ENCODE peak calls at places on chromosomes 16 and 17, in seven cellular contexts. One of them, this sample, is unnamed.

GRCh38 chr16:57245472-57246113 is 534 bp downstream of the ARL2BP start:
- ATAC-seq in stimulated activated naive CD8-positive, alpha-beta T cell treated with anti-CD3 and anti-CD28 coated beads, Interleukin-15, amount 100 ng/mL, for 72 hours: peak
- ATAC-seq in heart left ventricle: peak
- ATAC-seq in central memory CD8-positive, alpha-beta T cell: peak
- ATAC-seq in RWPE2: peak
- ATAC-seq in WTC11: peak
- ATAC-seq in Right ventricle myocardium superior: peak
- ATAC-seq in this sample: no peak

GRCh38 chr17:78806451-78806850 is 24.4 kb upstream of the CYTH1 start:
- ATAC-seq in RWPE2: peak
- ATAC-seq in central memory CD8-positive, alpha-beta T cell: no peak
- ATAC-seq in heart left ventricle: no peak
- ATAC-seq in stimulated activated naive CD8-positive, alpha-beta T cell treated with anti-CD3 and anti-CD28 coated beads, Interleukin-15, amount 100 ng/mL, for 72 hours: peak
- ATAC-seq in WTC11: no peak
- ATAC-seq in Right ventricle myocardium superior: no peak
- ATAC-seq in this sample: peak

GRCh38 chr17:83099570-83100181 is 20.3 kb downstream of the METRNL start:
- ATAC-seq in RWPE2: no peak
- ATAC-seq in heart left ventricle: peak
- ATAC-seq in Right ventricle myocardium superior: peak
- ATAC-seq in stimulated activated naive CD8-positive, alpha-beta T cell treated with anti-CD3 and anti-CD28 coated beads, Interleukin-15, amount 100 ng/mL, for 72 hours: peak
- ATAC-seq in central memory CD8-positive, alpha-beta T cell: peak
- ATAC-seq in WTC11: peak
- ATAC-seq in this sample: peak

GRCh38 chr17:81391964-81392908 is 3.0 kb upstream of the BAHCC1 start:
- ATAC-seq in WTC11: no peak
- ATAC-seq in central memory CD8-positive, alpha-beta T cell: no peak
- ATAC-seq in stimulated activated naive CD8-positive, alpha-beta T cell treated with anti-CD3 and anti-CD28 coated beads, Interleukin-15, amount 100 ng/mL, for 72 hours: no peak
- ATAC-seq in RWPE2: no peak
- ATAC-seq in Right ventricle myocardium superior: no peak
- ATAC-seq in heart left ventricle: no peak
- ATAC-seq in this sample: peak

GRCh38 chr16:57961538-57961937 is 9.4 kb downstream of the CNGB1 start:
- ATAC-seq in Right ventricle myocardium superior: no peak
- ATAC-seq in heart left ventricle: no peak
- ATAC-seq in WTC11: no peak
- ATAC-seq in RWPE2: no peak
- ATAC-seq in central memory CD8-positive, alpha-beta T cell: no peak
- ATAC-seq in stimulated activated naive CD8-positive, alpha-beta T cell treated with anti-CD3 and anti-CD28 coated beads, Interleukin-15, amount 100 ng/mL, for 72 hours: no peak
- ATAC-seq in this sample: no peak

GRCh38 chr16:56941092-56941491 is 9.2 kb downstream of the HERPUD1 start:
- ATAC-seq in stimulated activated naive CD8-positive, alpha-beta T cell treated with anti-CD3 and anti-CD28 coated beads, Interleukin-15, amount 100 ng/mL, for 72 hours: no peak
- ATAC-seq in WTC11: no peak
- ATAC-seq in RWPE2: no peak
- ATAC-seq in central memory CD8-positive, alpha-beta T cell: no peak
- ATAC-seq in heart left ventricle: no peak
- ATAC-seq in Right ventricle myocardium superior: no peak
- ATAC-seq in this sample: no peak

GRCh38 chr16:82700541-82701240 is 73.9 kb downstream of the CDH13 start:
- ATAC-seq in RWPE2: peak
- ATAC-seq in WTC11: no peak
- ATAC-seq in stimulated activated naive CD8-positive, alpha-beta T cell treated with anti-CD3 and anti-CD28 coated beads, Interleukin-15, amount 100 ng/mL, for 72 hours: no peak
- ATAC-seq in central memory CD8-positive, alpha-beta T cell: no peak
- ATAC-seq in Right ventricle myocardium superior: peak
- ATAC-seq in heart left ventricle: peak
- ATAC-seq in this sample: no peak

GRCh38 chr17:34254651-34255380 is at the start of gene CCL2:
- ATAC-seq in WTC11: peak
- ATAC-seq in central memory CD8-positive, alpha-beta T cell: no peak
- ATAC-seq in heart left ventricle: peak
- ATAC-seq in stimulated activated naive CD8-positive, alpha-beta T cell treated with anti-CD3 and anti-CD28 coated beads, Interleukin-15, amount 100 ng/mL, for 72 hours: no peak
- ATAC-seq in Right ventricle myocardium superior: peak
- ATAC-seq in RWPE2: peak
- ATAC-seq in this sample: peak

GRCh38 chr16:15954814-15955151 is 5.4 kb downstream of the ABCC1 start:
- ATAC-seq in central memory CD8-positive, alpha-beta T cell: no peak
- ATAC-seq in WTC11: no peak
- ATAC-seq in stimulated activated naive CD8-positive, alpha-beta T cell treated with anti-CD3 and anti-CD28 coated beads, Interleukin-15, amount 100 ng/mL, for 72 hours: no peak
- ATAC-seq in RWPE2: no peak
- ATAC-seq in Right ventricle myocardium superior: peak
- ATAC-seq in heart left ventricle: peak
- ATAC-seq in this sample: peak

GRCh38 chr16:72023962-72024361 is 15.4 kb downstream of the DHODH start:
- ATAC-seq in stimulated activated naive CD8-positive, alpha-beta T cell treated with anti-CD3 and anti-CD28 coated beads, Interleukin-15, amount 100 ng/mL, for 72 hours: no peak
- ATAC-seq in heart left ventricle: no peak
- ATAC-seq in WTC11: no peak
- ATAC-seq in central memory CD8-positive, alpha-beta T cell: no peak
- ATAC-seq in Right ventricle myocardium superior: no peak
- ATAC-seq in RWPE2: no peak
- ATAC-seq in this sample: peak